ENCODE peak calls at places on chromosomes 2 and 18, in eight cellular contexts. E, C, D, P, J, X, N and L are unnamed samples.

GRCh38 chr2:120791961-120792295 is 56.3 kb downstream of the GLI2 start:
- DNase-seq in D (no peak), P (peak), X (no peak), E (no peak), C (no peak), N (peak), J (no peak), L (no peak)

GRCh38 chr2:217501887-217502286 is 500.9 kb downstream of the TNS1 start:
- DNase-seq in X (no peak), E (no peak), J (no peak), N (no peak), P (no peak), D (no peak), C (no peak), L (no peak)

GRCh38 chr18:79816981-79817606 is 19.4 kb downstream of the KCNG2 start:
- DNase-seq in X (no peak), E (no peak), C (no peak), J (no peak), P (no peak), D (no peak), N (no peak), L (no peak)

GRCh38 chr2:241501099-241501541 is 7.3 kb downstream of the STK25 start:
- DNase-seq in C (no peak), E (no peak), P (no peak), J (no peak), N (no peak), D (no peak), X (no peak), L (no peak)

GRCh38 chr18:7272268-7273049 is 41.6 kb downstream of the LRRC30 start:
- DNase-seq in X (peak), D (peak), P (peak), C (peak), E (peak), N (peak), J (peak), L (peak)

GRCh38 chr2:126778561-126779285 is 120.0 kb upstream of the TEX51 start:
- DNase-seq in D (no peak), P (no peak), X (no peak), N (no peak), J (no peak), E (no peak), C (peak), L (no peak)

GRCh38 chr2:204743368-204743960 is 198.2 kb downstream of the PARD3B start:
- DNase-seq in D (no peak), J (no peak), P (no peak), N (peak), C (no peak), X (peak), E (no peak), L (no peak)

GRCh38 chr18:23580677-23581367 is 5.5 kb downstream of the NPC1 start:
- DNase-seq in X (peak), N (peak), C (no peak), E (no peak), P (peak), J (no peak), D (peak), L (no peak)

GRCh38 chr2:222169346-222169745 is 129.5 kb downstream of the PAX3 start:
- DNase-seq in J (no peak), N (no peak), P (no peak), E (no peak), C (no peak), X (no peak), D (no peak), L (no peak)

GRCh38 chr2:227862741-227863588 is 8.5 kb upstream of the DAW1 start:
- DNase-seq in D (no peak), N (peak), E (peak), C (no peak), P (peak), J (no peak), X (peak), L (peak)

GRCh38 chr18:73950116-73950705 is 197.4 kb downstream of the FBXO15 start:
- DNase-seq in D (no peak), E (no peak), P (no peak), C (no peak), J (no peak), X (no peak), N (peak), L (no peak)

GRCh38 chr2:118807668-118808428 is 39.6 kb downstream of the EN1 start:
- DNase-seq in N (no peak), C (peak), P (no peak), E (no peak), D (no peak), X (no peak), J (peak), L (no peak)

GRCh38 chr18:52685316-52685715 is 345.3 kb downstream of the DCC start:
- DNase-seq in N (peak), C (no peak), E (no peak), D (no peak), P (no peak), X (no peak), J (no peak), L (no peak)

GRCh38 chr18:41449612-41450011 is 505.4 kb upstream of the PIK3C3 start:
- DNase-seq in P (peak), C (no peak), D (no peak), J (no peak), N (peak), E (no peak), X (no peak), L (no peak)

GRCh38 chr2:111028720-111029119 is 92.0 kb upstream of the BCL2L11 start:
- DNase-seq in C (no peak), N (no peak), J (peak), D (no peak), E (peak), X (peak), P (peak), L (peak)

GRCh38 chr18:4106407-4107033 is 348.6 kb downstream of the DLGAP1 start:
- DNase-seq in J (peak), P (peak), E (peak), N (peak), X (peak), D (peak), C (peak), L (peak)

GRCh38 chr18:40380657-40381441 is 1574.2 kb upstream of the PIK3C3 start:
- DNase-seq in J (peak), X (no peak), D (no peak), C (peak), N (peak), E (no peak), P (peak), L (peak)